ENCODE peak calls at places on chromosomes 2 and 18, in eight cellular contexts. J is K562; K is Calu3; A is heart right ventricle; G is A172; B is activated T-cell treated with anti-CD3 and anti-CD28 coated beads for 1 hour; P is CD4-positive, alpha-beta T cell; N is SJSA1. Z is an unnamed sample.

GRCh38 chr2:190352668-190353536 is 9.5 kb downstream of the INPP1 start:
- DNase-seq in K (no peak), A (no peak), G (no peak), P (no peak), N (no peak), B (no peak), J (peak), Z (no peak)

GRCh38 chr2:134177351-134177931 is 76.4 kb upstream of the MGAT5 start:
- DNase-seq in G (peak), N (no peak), B (no peak), J (no peak), P (no peak), A (no peak), K (no peak), Z (no peak)

GRCh38 chr18:3689986-3690681 is 240.2 kb downstream of the TGIF1 start:
- DNase-seq in A (no peak), P (no peak), J (no peak), N (no peak), K (no peak), G (no peak), B (no peak), Z (no peak)

GRCh38 chr18:6039055-6039454 is 143.7 kb upstream of the TMEM200C start:
- DNase-seq in P (no peak), J (no peak), B (no peak), N (peak), A (no peak), K (no peak), G (no peak), Z (no peak)

GRCh38 chr2:95345415-95346235 is 48.5 kb downstream of the KCNIP3 start:
- DNase-seq in B (peak), J (peak), N (peak), A (peak), P (peak), K (peak), G (peak), Z (peak)

GRCh38 chr2:112626604-112627059 is 19.1 kb upstream of the SLC20A1 start:
- DNase-seq in K (peak), B (peak), A (peak), G (peak), N (peak), P (peak), J (peak), Z (no peak)

GRCh38 chr2:165470351-165470750 is 853 bp downstream of the CSRNP3 start:
- DNase-seq in J (no peak), P (no peak), A (no peak), K (no peak), B (no peak), N (no peak), G (no peak), Z (no peak)

GRCh38 chr2:101147971-101148370 is 3.2 kb downstream of the TBC1D8 start:
- DNase-seq in N (no peak), K (no peak), P (no peak), A (no peak), B (no peak), G (no peak), J (no peak), Z (no peak)

GRCh38 chr18:32896781-32897547 is 124.1 kb upstream of the KLHL14 start:
- DNase-seq in J (no peak), B (no peak), N (no peak), G (no peak), K (no peak), P (no peak), A (no peak), Z (no peak)

GRCh38 chr18:44744206-44745180 is 63.8 kb downstream of the SETBP1 start:
- DNase-seq in J (peak), A (peak), G (no peak), B (no peak), K (no peak), N (no peak), P (no peak), Z (no peak)

GRCh38 chr2:203394519-203395227 is 66.5 kb downstream of the ABI2 start:
- DNase-seq in G (no peak), P (no peak), A (no peak), J (peak), K (no peak), B (no peak), N (no peak), Z (no peak)

GRCh38 chr2:31337860-31338259 is 76.7 kb downstream of the XDH start:
- DNase-seq in G (peak), N (peak), B (no peak), A (no peak), P (no peak), J (no peak), K (no peak), Z (peak)

GRCh38 chr2:219658447-219658846 is 31.0 kb downstream of the SLC4A3 start:
- DNase-seq in P (no peak), J (no peak), N (no peak), G (no peak), K (no peak), B (no peak), A (no peak), Z (no peak)

GRCh38 chr2:219266232-219266631 is 12.5 kb upstream of the TUBA4A start:
- DNase-seq in K (no peak), B (no peak), P (no peak), A (no peak), N (no peak), J (no peak), G (no peak), Z (no peak)

GRCh38 chr2:63654959-63655358 is 66.2 kb downstream of the MDH1 start:
- DNase-seq in G (peak), A (no peak), P (no peak), K (no peak), B (no peak), N (no peak), J (no peak), Z (no peak)

GRCh38 chr18:37188016-37188791 is 359.3 kb downstream of the KIAA1328 start:
- DNase-seq in N (no peak), A (no peak), G (no peak), B (no peak), K (no peak), P (no peak), J (no peak), Z (no peak)

GRCh38 chr18:43662657-43663056 is 385.4 kb upstream of the SYT4 start:
- DNase-seq in B (no peak), P (no peak), J (no peak), G (peak), N (peak), K (peak), A (no peak), Z (peak)

GRCh38 chr2:101793277-101793969 is 95.9 kb downstream of the MAP4K4 start:
- DNase-seq in P (no peak), B (no peak), A (no peak), K (no peak), N (no peak), J (no peak), G (no peak), Z (no peak)

GRCh38 chr18:23341983-23342382 is 111.1 kb upstream of the RIOK3 start:
- DNase-seq in P (no peak), A (no peak), K (no peak), G (no peak), B (no peak), N (no peak), J (no peak), Z (no peak)

GRCh38 chr18:40926679-40927078 is 1028.4 kb upstream of the PIK3C3 start:
- DNase-seq in G (peak), P (no peak), K (no peak), J (no peak), B (no peak), N (no peak), A (no peak), Z (peak)

GRCh38 chr2:230660294-230661060 is 52.2 kb upstream of the CAB39 start:
- DNase-seq in N (no peak), K (no peak), J (no peak), B (no peak), P (no peak), G (no peak), A (peak), Z (no peak)

GRCh38 chr2:182522428-182522896 is 95.6 kb upstream of the PDE1A start:
- DNase-seq in B (no peak), J (no peak), G (peak), A (no peak), N (peak), P (no peak), K (no peak), Z (no peak)

GRCh38 chr2:232229296-232229916 is 149.1 kb upstream of the ALPP start:
- DNase-seq in J (no peak), P (no peak), N (peak), G (no peak), B (no peak), A (peak), K (no peak), Z (no peak)

GRCh38 chr2:66948234-66948633 is 448.9 kb upstream of the ETAA1 start:
- DNase-seq in A (no peak), B (no peak), P (no peak), G (no peak), K (no peak), J (no peak), N (no peak), Z (no peak)

GRCh38 chr2:129722306-129723020 is 257.0 kb upstream of the RAB6C start:
- DNase-seq in P (no peak), J (no peak), G (no peak), A (no peak), B (no peak), N (no peak), K (no peak), Z (no peak)

GRCh38 chr2:39452396-39452795 is 15.3 kb upstream of the MAP4K3 start:
- DNase-seq in G (no peak), B (no peak), K (no peak), P (no peak), N (no peak), A (no peak), J (no peak), Z (no peak)